ENCODE peak calls at places on chromosomes 13 and 19, in five cellular contexts. One of them, this sample, is unnamed. For H3K9me3, the result is how much of the 10 kb centered on the place peaks cover.

GRCh38 chr19:18450934-18451836 is 13.3 kb upstream of the ISYNA1 start:
- DNase-seq in HepG2: peak
- DNase-seq in fibroblast of lung: no peak
- DNase-seq in H1: no peak
- DNase-seq in osteoblast: peak
- DNase-seq in this sample: peak

GRCh38 chr19:10353793-10354391 is 14.5 kb upstream of the ICAM3 start:
- DNase-seq in HepG2: no peak
- DNase-seq in fibroblast of lung: peak
- DNase-seq in H1: peak
- DNase-seq in osteoblast: peak
- DNase-seq in this sample: no peak

GRCh38 chr19:7676854-7677253 is at the start of gene MCEMP1:
- DNase-seq in HepG2: no peak
- DNase-seq in fibroblast of lung: no peak
- DNase-seq in H1: no peak
- DNase-seq in osteoblast: peak
- DNase-seq in this sample: no peak

GRCh38 chr19:5624154-5624663 is 1.3 kb downstream of the SAFB start:
- DNase-seq in HepG2: no peak
- DNase-seq in fibroblast of lung: peak
- DNase-seq in H1: no peak
- DNase-seq in osteoblast: no peak
- DNase-seq in this sample: no peak

GRCh38 chr19:13076320-13076719 is 26.3 kb downstream of the LYL1 start:
- DNase-seq in HepG2: no peak
- DNase-seq in fibroblast of lung: no peak
- DNase-seq in H1: no peak
- DNase-seq in osteoblast: no peak
- DNase-seq in this sample: no peak

GRCh38 chr13:97223711-97224461 is 1.8 kb downstream of the MBNL2 start:
- DNase-seq in HepG2: peak
- DNase-seq in fibroblast of lung: peak
- DNase-seq in H1: no peak
- DNase-seq in osteoblast: peak
- DNase-seq in this sample: peak

GRCh38 chr19:36973844-36974195 is 57.7 kb downstream of the ZNF568 start:
- DNase-seq in HepG2: no peak
- DNase-seq in fibroblast of lung: no peak
- DNase-seq in H1: no peak
- DNase-seq in osteoblast: peak
- DNase-seq in this sample: no peak

GRCh38 chr13:66612983-66613382 is 617.2 kb downstream of the PCDH9 start:
- DNase-seq in HepG2: no peak
- DNase-seq in fibroblast of lung: no peak
- DNase-seq in H1: no peak
- DNase-seq in osteoblast: no peak
- DNase-seq in this sample: no peak

GRCh38 chr13:100433475-100433874 is 155.1 kb downstream of the GGACT start:
- DNase-seq in HepG2: no peak
- DNase-seq in fibroblast of lung: no peak
- DNase-seq in H1: no peak
- DNase-seq in osteoblast: no peak
- DNase-seq in this sample: no peak

DNA sequence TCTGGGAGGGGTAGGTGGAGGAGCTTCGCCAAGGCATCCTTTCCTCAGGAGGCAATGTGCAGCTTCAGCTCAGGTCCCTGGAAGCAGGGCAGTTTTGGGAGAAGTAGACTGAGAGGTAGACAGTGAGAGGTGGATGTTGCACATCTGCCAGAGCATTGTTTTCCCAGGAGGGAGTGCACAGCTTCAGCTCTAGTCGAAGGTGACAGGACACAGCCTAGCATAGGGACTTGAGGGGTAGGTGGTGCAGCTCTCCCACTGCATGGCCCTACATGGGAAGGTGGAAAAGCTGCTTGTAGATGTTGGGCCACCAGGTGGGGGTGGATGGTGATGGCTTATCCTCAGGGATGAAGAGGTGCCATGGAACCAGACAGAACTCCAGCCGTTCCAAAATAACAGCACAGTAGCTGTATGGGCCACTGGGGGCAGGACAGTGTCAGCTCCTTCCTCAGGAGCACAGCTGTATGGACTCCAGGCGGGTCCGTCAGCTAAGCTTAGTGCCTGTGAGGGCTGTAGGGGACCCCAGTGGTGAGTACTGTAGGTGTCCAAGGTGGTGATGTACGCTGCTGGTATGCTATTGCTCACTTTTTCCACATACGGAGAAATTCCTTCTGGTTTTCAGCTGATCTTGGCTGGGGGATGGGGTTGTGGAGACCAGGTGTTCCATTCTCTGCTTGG is 17.4 kb upstream of the ZNF543 start:
- DNase-seq in HepG2: no peak
- DNase-seq in fibroblast of lung: peak
- DNase-seq in H1: no peak
- DNase-seq in osteoblast: no peak
- DNase-seq in this sample: no peak
- H3K9me3 ChIP-seq in HepG2: under half
- H3K9me3 ChIP-seq in fibroblast of lung: under half
- H3K9me3 ChIP-seq in H1: under half
- H3K9me3 ChIP-seq in osteoblast: under half
- H3K9me3 ChIP-seq in this sample: under half

DNA sequence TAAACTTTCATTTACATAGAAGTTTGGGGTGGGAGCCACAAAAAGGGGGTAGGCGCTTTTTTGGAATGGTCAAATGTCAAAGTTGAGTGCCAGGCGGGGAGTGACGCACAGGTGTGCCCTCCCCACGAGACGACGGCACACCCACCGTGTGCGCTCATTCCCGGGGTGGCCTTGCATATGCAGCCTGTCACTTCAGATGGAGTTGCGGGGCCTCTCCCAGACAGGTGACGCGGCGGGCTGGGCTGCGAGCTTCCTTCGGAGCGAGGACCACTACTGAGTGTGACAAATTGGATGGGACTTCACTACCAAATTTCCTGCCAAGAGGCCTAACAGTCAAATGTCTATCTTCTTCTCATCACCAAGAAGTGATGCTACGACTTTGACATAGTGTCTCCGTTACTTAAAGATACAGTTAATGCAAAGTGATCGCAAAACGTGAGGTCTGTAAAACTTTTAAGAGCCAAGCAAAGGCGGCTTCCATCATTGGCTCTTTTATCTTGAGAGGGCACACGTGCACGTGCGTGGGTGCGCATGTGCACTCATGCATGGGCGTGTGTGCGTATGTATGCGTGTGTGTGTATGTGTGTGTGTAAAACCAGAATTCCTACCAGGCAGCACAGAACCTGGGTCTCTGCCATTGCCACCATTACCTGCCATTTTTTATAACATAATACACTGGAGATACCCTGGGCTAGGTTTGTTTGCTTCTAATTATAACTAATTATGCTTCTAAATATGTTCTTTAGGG is 43.1 kb downstream of the TSHZ3 start:
- DNase-seq in HepG2: no peak
- DNase-seq in fibroblast of lung: no peak
- DNase-seq in H1: no peak
- DNase-seq in osteoblast: peak
- DNase-seq in this sample: no peak
- H3K9me3 ChIP-seq in HepG2: under half
- H3K9me3 ChIP-seq in fibroblast of lung: under half
- H3K9me3 ChIP-seq in H1: under half
- H3K9me3 ChIP-seq in osteoblast: under half
- H3K9me3 ChIP-seq in this sample: under half

DNA sequence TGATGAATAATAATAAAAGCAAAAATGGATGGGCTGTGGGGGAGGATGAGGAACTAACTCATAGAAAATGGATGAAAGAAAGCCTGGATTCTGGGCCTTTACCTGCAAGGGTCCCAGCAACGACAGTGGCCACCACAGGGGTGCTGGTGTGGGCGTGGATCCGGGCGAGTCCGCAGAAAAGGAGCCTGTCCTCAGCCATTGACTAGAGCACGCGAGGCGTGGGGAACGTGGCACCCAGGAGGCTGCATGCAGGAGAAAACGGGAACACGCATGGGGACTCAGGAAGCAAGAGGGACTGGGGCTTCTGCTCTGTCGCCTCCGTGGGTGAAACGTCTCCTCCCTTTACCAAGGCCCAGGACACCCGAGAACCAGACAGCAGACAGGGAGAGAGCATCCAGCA is 25.8 kb upstream of the DPRX start:
- DNase-seq in HepG2: no peak
- DNase-seq in fibroblast of lung: no peak
- DNase-seq in H1: no peak
- DNase-seq in osteoblast: no peak
- DNase-seq in this sample: no peak
- H3K9me3 ChIP-seq in HepG2: under half
- H3K9me3 ChIP-seq in fibroblast of lung: under half
- H3K9me3 ChIP-seq in H1: under half
- H3K9me3 ChIP-seq in osteoblast: under half
- H3K9me3 ChIP-seq in this sample: under half

DNA sequence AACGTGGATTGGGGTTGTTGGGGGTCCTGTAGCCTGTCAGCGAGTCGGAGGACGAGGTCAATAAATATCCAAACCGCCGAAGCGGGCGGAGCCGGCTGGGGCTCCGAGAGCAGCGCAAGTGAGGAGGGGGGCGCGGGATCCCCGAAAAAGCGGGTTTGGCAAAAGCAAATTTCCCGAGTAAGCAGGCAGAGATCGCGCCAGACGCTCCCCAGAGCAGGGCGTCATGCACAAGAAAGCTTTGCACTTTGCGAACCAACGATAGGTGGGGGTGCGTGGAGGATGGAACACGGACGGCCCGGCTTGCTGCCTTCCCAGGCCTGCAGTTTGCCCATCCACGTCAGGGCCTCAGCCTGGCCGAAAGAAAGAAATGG is 754 bp upstream of the SIX5 start:
- DNase-seq in HepG2: no peak
- DNase-seq in fibroblast of lung: no peak
- DNase-seq in H1: no peak
- DNase-seq in osteoblast: no peak
- DNase-seq in this sample: peak
- H3K9me3 ChIP-seq in HepG2: under half
- H3K9me3 ChIP-seq in fibroblast of lung: under half
- H3K9me3 ChIP-seq in H1: under half
- H3K9me3 ChIP-seq in osteoblast: under half
- H3K9me3 ChIP-seq in this sample: under half